ENCODE peak calls at places on chromosomes 1 and 21, in nine cellular contexts. I is CD8-positive, alpha-beta memory T cell; R is NB4; P is progenitor cell of endocrine pancreas; W is G401; C is memory B cell; S is dorsolateral prefrontal cortex; Y is mesendoderm; V is hypothalamus. G is an unnamed sample.

GRCh38 chr1:24349891-24350290 is 30.7 kb downstream of the GRHL3 start:
- DNase-seq in V (no peak), Y (no peak), W (no peak), C (no peak), S (no peak), R (no peak), I (no peak), P (no peak), G (no peak)

GRCh38 chr1:152325111-152325510 is at the start of gene FLG:
- DNase-seq in I (no peak), V (no peak), W (no peak), R (no peak), Y (no peak), S (no peak), C (no peak), P (no peak), G (no peak)

GRCh38 chr1:152182942-152183341 is 23.9 kb upstream of the RPTN start:
- DNase-seq in R (peak), V (no peak), I (no peak), W (no peak), P (no peak), S (no peak), Y (no peak), C (no peak), G (no peak)

GRCh38 chr1:109796484-109797305 is 33.0 kb upstream of the EPS8L3 start:
- DNase-seq in V (no peak), Y (no peak), C (no peak), W (no peak), I (no peak), S (no peak), P (no peak), R (no peak), G (no peak)

GRCh38 chr1:181643631-181644030 is 160.3 kb downstream of the CACNA1E start:
- DNase-seq in V (no peak), I (no peak), P (no peak), W (no peak), C (no peak), Y (no peak), S (no peak), R (no peak), G (no peak)

GRCh38 chr1:17248781-17249180 is at the start of gene PADI3:
- DNase-seq in Y (peak), W (no peak), C (no peak), R (no peak), P (no peak), I (no peak), S (no peak), V (no peak), G (no peak)

GRCh38 chr1:41359211-41360073 is 1.8 kb upstream of the FOXO6 start:
- DNase-seq in S (no peak), C (no peak), W (no peak), Y (peak), I (no peak), P (no peak), R (no peak), V (no peak), G (no peak)

GRCh38 chr1:67336157-67336556 is 28.5 kb downstream of the IL12RB2 start:
- DNase-seq in I (peak), S (no peak), R (no peak), W (no peak), C (no peak), P (no peak), V (no peak), Y (no peak), G (no peak)

GRCh38 chr1:116820362-116820761 is 66.1 kb downstream of the CD2 start:
- DNase-seq in R (no peak), S (peak), I (no peak), Y (no peak), P (no peak), V (no peak), W (no peak), C (no peak), G (no peak)

GRCh38 chr21:46556802-46557201 is 48.1 kb downstream of the S100B start:
- DNase-seq in C (no peak), P (no peak), R (no peak), V (no peak), W (no peak), Y (no peak), I (no peak), S (no peak), G (no peak)

GRCh38 chr1:31614538-31615005 is 2.9 kb upstream of the HCRTR1 start:
- DNase-seq in P (no peak), S (no peak), V (no peak), I (no peak), Y (peak), C (no peak), W (no peak), R (no peak), G (no peak)

G was measured in naive thymus-derived CD4-positive, alpha-beta T cell.